ENCODE peak calls at places on chromosome 1, in four cellular contexts. P, I, K and L are unnamed samples.
A peak's percentile ranks its signal among the peaks of the same experiment; 100 is the strongest.

GRCh38 chr1:116256875-116257823 is 115.9 kb upstream of the ATP1A1 start:
- DNase-seq in P (peak; percentile 46), I (peak; percentile 97), K (no peak), L (no peak)

GRCh38 chr1:197320991-197321531 is 53.0 kb downstream of the CRB1 start:
- DNase-seq in P (no peak), I (no peak), K (no peak), L (no peak)

GRCh38 chr1:22613226-22613918 is 23.1 kb upstream of the C1QA start:
- DNase-seq in P (no peak), I (no peak), K (no peak), L (no peak)

GRCh38 chr1:200808846-200809245 is 63.9 kb upstream of the GPR25 start:
- DNase-seq in P (no peak), I (no peak), K (no peak), L (no peak)

GRCh38 chr1:228211091-228211870 is 3.4 kb downstream of the OBSCN start:
- DNase-seq in P (no peak), I (no peak), K (no peak), L (peak; percentile 13)

GRCh38 chr1:209777587-209777986 is 6.8 kb downstream of the C1orf74 start:
- DNase-seq in P (no peak), I (no peak), K (no peak), L (no peak)

GRCh38 chr1:228337711-228338520 is 68.7 kb downstream of the TRIM11 start:
- DNase-seq in P (no peak), I (no peak), K (no peak), L (no peak)

GRCh38 chr1:10456661-10457060 is 6.8 kb downstream of the CORT start:
- DNase-seq in P (no peak), I (no peak), K (no peak), L (no peak)

GRCh38 chr1:57887973-57888491 is 464.2 kb upstream of the DAB1 start:
- DNase-seq in P (no peak), I (no peak), K (no peak), L (no peak)

GRCh38 chr1:110118636-110119396 is 6.6 kb downstream of the UBL4B start:
- DNase-seq in P (no peak), I (no peak), K (no peak), L (no peak)

GRCh38 chr1:212700892-212701819 is 1.5 kb upstream of the BATF3 start:
- DNase-seq in P (no peak), I (peak; percentile 40), K (no peak), L (no peak)

GRCh38 chr1:69485616-69486015 is 82.1 kb upstream of the LRRC7 start:
- DNase-seq in P (no peak), I (no peak), K (no peak), L (no peak)

GRCh38 chr1:27364696-27365371 is 1.9 kb downstream of the MAP3K6 start:
- DNase-seq in P (no peak), I (no peak), K (no peak), L (no peak)

GRCh38 chr1:27365372-27366112 is 1.2 kb downstream of the MAP3K6 start:
- DNase-seq in P (peak; percentile 86), I (peak; percentile 87), K (peak; percentile 94), L (peak; percentile 94)

GRCh38 chr1:27367160-27367650 is 444 bp upstream of the MAP3K6 start:
- DNase-seq in P (no peak), I (no peak), K (no peak), L (no peak)

GRCh38 chr1:27366113-27366410 is 699 bp downstream of the MAP3K6 start:
- DNase-seq in P (peak; percentile 69), I (peak; percentile 36), K (peak; percentile 89), L (peak; percentile 62)

DNA sequence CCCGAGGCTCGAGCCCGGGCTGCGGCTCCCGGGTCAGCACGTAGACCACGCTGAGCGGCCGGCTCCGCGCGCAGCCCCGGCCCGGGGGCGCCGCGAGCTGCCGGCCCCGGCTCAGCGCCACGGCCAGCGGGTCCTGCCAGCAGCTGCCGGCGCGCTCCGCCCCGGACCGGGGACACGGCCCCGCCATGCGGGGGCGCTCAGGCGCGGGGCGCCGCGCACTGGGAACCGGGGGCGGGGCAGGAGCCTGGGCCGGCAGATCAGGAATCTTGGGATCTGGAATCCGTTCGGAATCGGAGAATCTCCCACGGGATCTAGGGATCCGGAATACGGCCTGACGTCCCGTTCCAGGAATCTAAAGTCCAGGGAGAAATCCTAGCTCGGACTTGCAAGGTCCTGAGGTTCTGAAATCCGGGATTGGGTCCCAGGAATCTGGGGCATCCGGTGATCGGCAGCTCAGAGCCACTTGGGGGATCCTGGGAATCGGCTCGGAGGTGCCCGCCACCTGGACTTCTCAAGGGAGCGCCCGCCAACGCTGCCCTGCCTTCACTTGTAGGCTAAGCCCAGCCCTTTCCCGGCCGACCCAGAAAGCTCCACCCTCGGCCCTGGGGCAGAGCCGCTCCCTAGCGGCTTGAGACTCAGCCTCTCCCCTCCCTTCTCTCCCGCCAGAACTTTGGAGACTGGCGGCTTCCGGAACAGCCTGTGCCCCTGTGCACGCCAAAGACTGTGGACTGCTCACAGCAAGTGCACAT is at the start of gene MAP3K6:
- DNase-seq in P (no peak), I (no peak), K (peak; percentile 90), L (peak; percentile 63)
- TF ChIP-seq CTCF in P (peak; percentile 13), I (peak; percentile 52), K (peak; percentile 59), L (peak; percentile 55)

GRCh38 chr1:71649588-71649987 is 568.8 kb upstream of the ZRANB2 start:
- DNase-seq in P (no peak), I (no peak), K (no peak), L (no peak)
- TF ChIP-seq CTCF in P (no peak), I (no peak), K (no peak), L (no peak)

DNA sequence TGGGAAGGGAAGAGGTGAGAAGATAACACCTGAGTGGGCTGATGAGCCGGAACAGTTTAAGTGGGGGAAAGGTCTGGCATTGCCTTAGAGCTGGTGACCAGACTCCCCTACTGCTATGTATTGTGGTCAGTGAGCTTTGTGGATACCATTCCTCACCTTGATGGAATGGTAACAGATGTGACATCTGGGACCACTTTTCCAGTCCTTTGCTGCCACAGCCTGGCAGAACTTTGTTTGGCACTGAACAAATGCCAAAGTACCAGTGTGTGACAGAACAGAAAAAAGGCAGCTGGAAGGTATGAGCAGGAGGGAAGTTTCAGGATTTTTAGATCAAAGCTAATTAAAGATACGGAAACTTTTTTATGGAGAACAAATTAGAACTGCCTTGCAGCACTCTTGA is 6.2 kb downstream of the MED8 start:
- DNase-seq in P (no peak), I (no peak), K (no peak), L (no peak)
- TF ChIP-seq CTCF in P (no peak), I (peak; percentile 13), K (no peak), L (peak; percentile 16)

GRCh38 chr1:45870500-45870899 is 67.1 kb downstream of the MAST2 start:
- DNase-seq in P (no peak), I (no peak), K (no peak), L (no peak)
- TF ChIP-seq CTCF in P (no peak), I (no peak), K (no peak), L (no peak)

GRCh38 chr1:83706354-83706938 is 292.5 kb downstream of the TTLL7 start:
- DNase-seq in P (no peak), I (no peak), K (no peak), L (no peak)

GRCh38 chr1:83701396-83701795 is 297.5 kb downstream of the TTLL7 start:
- DNase-seq in P (no peak), I (no peak), K (no peak), L (no peak)

GRCh38 chr1:83702349-83702748 is 296.6 kb downstream of the TTLL7 start:
- DNase-seq in P (no peak), I (no peak), K (no peak), L (no peak)

GRCh38 chr1:83705091-83705490 is 293.8 kb downstream of the TTLL7 start:
- DNase-seq in P (no peak), I (no peak), K (no peak), L (no peak)

GRCh38 chr1:83704350-83704749 is 294.6 kb downstream of the TTLL7 start:
- DNase-seq in P (no peak), I (no peak), K (no peak), L (no peak)
- TF ChIP-seq CTCF in P (no peak), I (peak; percentile 13), K (no peak), L (no peak)